ENCODE peak calls at places on chromosomes 16 and 17, in six cellular contexts. One of them, this sample, is unnamed.
A peak's percentile ranks its signal among the peaks of the same experiment; 100 is the strongest.

GRCh38 chr16:82954224-82954929 is 327.6 kb downstream of the CDH13 start:
- DNase-seq in transverse colon: no peak
- DNase-seq in PC-3: no peak
- DNase-seq in heart left ventricle: no peak
- DNase-seq in HCT116: no peak
- DNase-seq in CD4-positive, alpha-beta T cell: no peak
- DNase-seq in this sample: no peak

GRCh38 chr17:6893382-6894205 is 62.1 kb upstream of the TEKT1 start:
- DNase-seq in heart left ventricle: peak; percentile 52
- DNase-seq in CD4-positive, alpha-beta T cell: no peak
- DNase-seq in HCT116: no peak
- DNase-seq in PC-3: no peak
- DNase-seq in transverse colon: no peak
- DNase-seq in this sample: no peak

GRCh38 chr16:50950955-50951354 is 200.1 kb downstream of the SALL1 start:
- DNase-seq in PC-3: no peak
- DNase-seq in HCT116: no peak
- DNase-seq in CD4-positive, alpha-beta T cell: no peak
- DNase-seq in transverse colon: no peak
- DNase-seq in heart left ventricle: no peak
- DNase-seq in this sample: no peak

GRCh38 chr16:84049403-84050060 is 6.9 kb upstream of the SLC38A8 start:
- DNase-seq in PC-3: no peak
- DNase-seq in heart left ventricle: peak; percentile 44
- DNase-seq in HCT116: no peak
- DNase-seq in CD4-positive, alpha-beta T cell: no peak
- DNase-seq in transverse colon: no peak
- DNase-seq in this sample: peak; percentile 32

GRCh38 chr17:67121317-67121887 is 77.0 kb downstream of the CACNG1 start:
- DNase-seq in heart left ventricle: no peak
- DNase-seq in CD4-positive, alpha-beta T cell: no peak
- DNase-seq in PC-3: no peak
- DNase-seq in HCT116: no peak
- DNase-seq in transverse colon: no peak
- DNase-seq in this sample: no peak

GRCh38 chr17:17084941-17085340 is 42.7 kb downstream of the MPRIP start:
- DNase-seq in PC-3: no peak
- DNase-seq in heart left ventricle: no peak
- DNase-seq in transverse colon: peak; percentile 3
- DNase-seq in HCT116: no peak
- DNase-seq in CD4-positive, alpha-beta T cell: no peak
- DNase-seq in this sample: no peak

GRCh38 chr17:73585583-73585982 is 58.7 kb downstream of the SDK2 start:
- DNase-seq in heart left ventricle: no peak
- DNase-seq in HCT116: no peak
- DNase-seq in transverse colon: no peak
- DNase-seq in CD4-positive, alpha-beta T cell: no peak
- DNase-seq in PC-3: no peak
- DNase-seq in this sample: no peak

GRCh38 chr17:19294443-19294842 is 57.3 kb downstream of the EPN2 start:
- DNase-seq in transverse colon: no peak
- DNase-seq in heart left ventricle: no peak
- DNase-seq in HCT116: no peak
- DNase-seq in PC-3: no peak
- DNase-seq in CD4-positive, alpha-beta T cell: no peak
- DNase-seq in this sample: no peak

GRCh38 chr17:3040882-3041281 is 22.5 kb downstream of the OR1D5 start:
- DNase-seq in HCT116: no peak
- DNase-seq in heart left ventricle: no peak
- DNase-seq in CD4-positive, alpha-beta T cell: no peak
- DNase-seq in PC-3: no peak
- DNase-seq in transverse colon: no peak
- DNase-seq in this sample: no peak

GRCh38 chr16:50539822-50540710 is 8.1 kb upstream of the NKD1 start:
- DNase-seq in CD4-positive, alpha-beta T cell: no peak
- DNase-seq in heart left ventricle: no peak
- DNase-seq in PC-3: no peak
- DNase-seq in HCT116: no peak
- DNase-seq in transverse colon: no peak
- DNase-seq in this sample: no peak

GRCh38 chr16:4057439-4057877 is 58.8 kb downstream of the ADCY9 start:
- DNase-seq in HCT116: no peak
- DNase-seq in heart left ventricle: no peak
- DNase-seq in PC-3: no peak
- DNase-seq in CD4-positive, alpha-beta T cell: no peak
- DNase-seq in transverse colon: no peak
- DNase-seq in this sample: no peak

GRCh38 chr16:66927012-66927436 is 1.7 kb upstream of the RRAD start:
- DNase-seq in heart left ventricle: no peak
- DNase-seq in HCT116: no peak
- DNase-seq in transverse colon: no peak
- DNase-seq in CD4-positive, alpha-beta T cell: no peak
- DNase-seq in PC-3: peak; percentile 39
- DNase-seq in this sample: no peak

GRCh38 chr17:64200080-64201042 is 62.7 kb downstream of the TEX2 start:
- DNase-seq in CD4-positive, alpha-beta T cell: no peak
- DNase-seq in heart left ventricle: no peak
- DNase-seq in PC-3: no peak
- DNase-seq in HCT116: no peak
- DNase-seq in transverse colon: no peak
- DNase-seq in this sample: no peak

GRCh38 chr16:58970775-58971174 is 236.7 kb upstream of the GOT2 start:
- DNase-seq in heart left ventricle: no peak
- DNase-seq in transverse colon: no peak
- DNase-seq in PC-3: no peak
- DNase-seq in HCT116: no peak
- DNase-seq in CD4-positive, alpha-beta T cell: no peak
- DNase-seq in this sample: no peak

GRCh38 chr17:38727661-38728220 is 2.4 kb upstream of the CISD3 start:
- DNase-seq in heart left ventricle: no peak
- DNase-seq in HCT116: no peak
- DNase-seq in PC-3: no peak
- DNase-seq in CD4-positive, alpha-beta T cell: no peak
- DNase-seq in transverse colon: no peak
- DNase-seq in this sample: no peak

GRCh38 chr17:8532021-8532420 is 96.3 kb downstream of the NDEL1 start:
- DNase-seq in CD4-positive, alpha-beta T cell: no peak
- DNase-seq in heart left ventricle: no peak
- DNase-seq in PC-3: peak; percentile 67
- DNase-seq in transverse colon: no peak
- DNase-seq in HCT116: no peak
- DNase-seq in this sample: no peak

GRCh38 chr17:80892900-80893603 is 98.6 kb upstream of the CHMP6 start:
- DNase-seq in heart left ventricle: peak; percentile 53
- DNase-seq in HCT116: peak; percentile 53
- DNase-seq in PC-3: peak; percentile 96
- DNase-seq in transverse colon: no peak
- DNase-seq in CD4-positive, alpha-beta T cell: no peak
- DNase-seq in this sample: no peak

GRCh38 chr17:31829649-31830048 is 29.4 kb downstream of the COPRS start:
- DNase-seq in CD4-positive, alpha-beta T cell: no peak
- DNase-seq in transverse colon: no peak
- DNase-seq in heart left ventricle: no peak
- DNase-seq in PC-3: no peak
- DNase-seq in HCT116: no peak
- DNase-seq in this sample: no peak

GRCh38 chr17:42844271-42844670 is at the start of gene AOC2:
- DNase-seq in HCT116: no peak
- DNase-seq in PC-3: no peak
- DNase-seq in heart left ventricle: no peak
- DNase-seq in transverse colon: no peak
- DNase-seq in CD4-positive, alpha-beta T cell: no peak
- DNase-seq in this sample: peak; percentile 17

GRCh38 chr17:59380474-59380873 is 49.0 kb downstream of the YPEL2 start:
- DNase-seq in PC-3: no peak
- DNase-seq in transverse colon: no peak
- DNase-seq in HCT116: no peak
- DNase-seq in CD4-positive, alpha-beta T cell: no peak
- DNase-seq in heart left ventricle: no peak
- DNase-seq in this sample: no peak

GRCh38 chr16:21950782-21951521 is 2.2 kb upstream of the UQCRC2 start:
- DNase-seq in PC-3: peak; percentile 47
- DNase-seq in heart left ventricle: no peak
- DNase-seq in CD4-positive, alpha-beta T cell: no peak
- DNase-seq in HCT116: peak; percentile 36
- DNase-seq in transverse colon: no peak
- DNase-seq in this sample: no peak

GRCh38 chr16:12868169-12868568 is 33.2 kb upstream of the SHISA9 start:
- DNase-seq in CD4-positive, alpha-beta T cell: no peak
- DNase-seq in HCT116: no peak
- DNase-seq in PC-3: no peak
- DNase-seq in transverse colon: no peak
- DNase-seq in heart left ventricle: no peak
- DNase-seq in this sample: no peak

GRCh38 chr16:85359147-85359822 is 247.0 kb upstream of the CIBAR2 start:
- DNase-seq in transverse colon: no peak
- DNase-seq in CD4-positive, alpha-beta T cell: no peak
- DNase-seq in PC-3: no peak
- DNase-seq in HCT116: no peak
- DNase-seq in heart left ventricle: no peak
- DNase-seq in this sample: no peak

GRCh38 chr16:19110537-19111391 is 3.0 kb upstream of the ITPRIPL2 start:
- DNase-seq in HCT116: no peak
- DNase-seq in heart left ventricle: no peak
- DNase-seq in PC-3: no peak
- DNase-seq in CD4-positive, alpha-beta T cell: no peak
- DNase-seq in transverse colon: no peak
- DNase-seq in this sample: no peak

GRCh38 chr16:19115148-19116021 is 1.6 kb downstream of the ITPRIPL2 start:
- DNase-seq in HCT116: no peak
- DNase-seq in heart left ventricle: peak; percentile 69
- DNase-seq in CD4-positive, alpha-beta T cell: no peak
- DNase-seq in transverse colon: no peak
- DNase-seq in PC-3: no peak
- DNase-seq in this sample: no peak

GRCh38 chr16:19113577-19114358 is at the start of gene ITPRIPL2:
- DNase-seq in HCT116: peak; percentile 79
- DNase-seq in CD4-positive, alpha-beta T cell: no peak
- DNase-seq in heart left ventricle: peak; percentile 96
- DNase-seq in PC-3: peak; percentile 87
- DNase-seq in transverse colon: peak; percentile 84
- DNase-seq in this sample: peak; percentile 44

GRCh38 chr16:19116711-19117449 is 3.1 kb downstream of the ITPRIPL2 start:
- DNase-seq in CD4-positive, alpha-beta T cell: no peak
- DNase-seq in PC-3: no peak
- DNase-seq in HCT116: no peak
- DNase-seq in transverse colon: no peak
- DNase-seq in heart left ventricle: no peak
- DNase-seq in this sample: no peak

GRCh38 chr16:19114359-19115147 is 789 bp downstream of the ITPRIPL2 start:
- DNase-seq in HCT116: no peak
- DNase-seq in PC-3: peak; percentile 34
- DNase-seq in heart left ventricle: peak; percentile 78
- DNase-seq in CD4-positive, alpha-beta T cell: no peak
- DNase-seq in transverse colon: peak; percentile 69
- DNase-seq in this sample: peak; percentile 42
- TF ChIP-seq CTCF in HCT116: no peak
- TF ChIP-seq CTCF in PC-3: no peak
- TF ChIP-seq CTCF in heart left ventricle: peak; percentile 19
- TF ChIP-seq CTCF in CD4-positive, alpha-beta T cell: no peak
- TF ChIP-seq CTCF in transverse colon: peak; percentile 8
- TF ChIP-seq CTCF in this sample: no peak

GRCh38 chr16:79740153-79740720 is 139.7 kb upstream of the MAF start:
- DNase-seq in HCT116: no peak
- DNase-seq in PC-3: no peak
- DNase-seq in heart left ventricle: no peak
- DNase-seq in CD4-positive, alpha-beta T cell: no peak
- DNase-seq in transverse colon: no peak
- DNase-seq in this sample: peak; percentile 59
- H3K27ac ChIP-seq in HCT116: no peak overlapping the region
- H3K27ac ChIP-seq in PC-3: no peak overlapping the region
- H3K27ac ChIP-seq in heart left ventricle: no peak overlapping the region
- H3K27ac ChIP-seq in CD4-positive, alpha-beta T cell: no peak overlapping the region
- H3K27ac ChIP-seq in transverse colon: no peak overlapping the region
- H3K27ac ChIP-seq in this sample: no peak overlapping the region

DNA sequence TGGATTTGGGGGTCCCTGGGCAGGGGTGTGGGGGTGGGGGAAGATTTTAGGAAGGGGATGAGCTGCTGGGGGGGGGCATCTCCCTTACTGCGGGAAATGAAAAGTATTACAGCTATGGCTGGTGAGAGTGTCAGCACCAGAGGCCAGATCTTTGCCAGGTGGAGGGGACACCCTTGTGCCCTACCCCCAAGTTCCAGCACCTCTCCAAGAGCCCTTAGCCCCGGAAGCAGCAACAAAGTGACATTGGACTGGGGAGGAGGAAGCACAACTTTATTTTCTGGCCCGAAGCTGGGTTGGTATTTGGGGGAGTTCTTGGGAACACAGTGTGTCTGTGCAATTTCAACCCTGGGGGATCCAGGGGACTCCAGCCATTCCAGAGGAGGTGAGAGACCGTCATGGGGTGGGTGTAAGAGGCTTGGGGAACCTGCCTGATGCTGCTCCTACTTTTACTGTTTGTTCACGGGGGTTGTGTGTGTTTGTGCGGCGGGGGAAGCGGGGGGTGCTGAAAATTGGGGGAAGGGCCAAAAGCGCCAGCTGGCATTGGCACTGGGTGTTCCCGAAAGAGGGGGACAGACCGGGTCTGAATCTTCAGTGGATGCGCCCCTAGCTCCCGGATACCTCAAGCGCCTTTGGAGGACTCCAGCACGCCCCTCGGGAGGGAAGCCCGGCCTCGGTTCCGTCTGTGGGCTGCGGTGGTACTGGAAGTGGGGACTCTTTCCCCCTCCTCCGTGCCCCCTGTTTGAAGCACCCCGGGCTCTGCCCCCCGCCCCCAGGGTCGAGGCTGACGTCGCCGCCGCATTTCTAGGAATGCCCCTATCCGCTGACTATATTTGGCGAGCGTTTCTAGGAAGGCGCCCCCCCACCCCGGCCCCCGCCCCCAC is 230.3 kb downstream of the MRTFB start:
- DNase-seq in heart left ventricle: peak; percentile 32
- DNase-seq in CD4-positive, alpha-beta T cell: no peak
- DNase-seq in HCT116: no peak
- DNase-seq in transverse colon: peak; percentile 38
- DNase-seq in PC-3: peak; percentile 18
- DNase-seq in this sample: no peak
- TF ChIP-seq CTCF in heart left ventricle: no peak
- TF ChIP-seq CTCF in CD4-positive, alpha-beta T cell: no peak
- TF ChIP-seq CTCF in HCT116: no peak
- TF ChIP-seq CTCF in transverse colon: no peak
- TF ChIP-seq CTCF in PC-3: no peak
- TF ChIP-seq CTCF in this sample: no peak

DNA sequence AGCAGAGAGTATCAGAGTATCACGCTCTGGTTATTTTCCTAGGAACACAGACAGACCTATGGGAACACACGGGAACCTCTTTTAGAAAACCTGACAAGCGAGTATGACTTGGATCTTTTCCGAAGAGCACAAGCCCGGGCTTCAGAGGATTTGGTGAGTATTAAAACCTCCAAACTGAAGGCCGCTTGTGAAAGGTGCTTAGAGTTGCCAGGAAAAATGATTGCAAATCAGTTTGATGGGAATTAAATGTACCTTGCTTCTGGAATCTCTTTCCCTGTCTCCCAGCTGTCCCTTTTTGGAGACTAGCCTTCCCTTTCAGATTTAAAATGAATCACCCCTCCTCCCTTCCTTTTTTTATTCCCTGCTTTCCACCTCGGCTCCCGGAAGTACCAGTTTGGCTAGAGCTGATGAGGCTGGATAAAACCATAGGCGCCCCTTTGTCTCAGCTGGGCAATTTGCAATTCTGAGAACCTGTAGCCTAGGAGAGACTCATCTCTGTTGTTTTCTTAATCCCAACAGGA is 27.3 kb downstream of the KAT7 start:
- DNase-seq in HCT116: no peak
- DNase-seq in PC-3: no peak
- DNase-seq in CD4-positive, alpha-beta T cell: no peak
- DNase-seq in transverse colon: no peak
- DNase-seq in heart left ventricle: no peak
- DNase-seq in this sample: no peak
- H3K27ac ChIP-seq in HCT116: no peak overlapping the region
- H3K27ac ChIP-seq in PC-3: no peak overlapping the region
- H3K27ac ChIP-seq in CD4-positive, alpha-beta T cell: no peak overlapping the region
- H3K27ac ChIP-seq in transverse colon: no peak overlapping the region
- H3K27ac ChIP-seq in heart left ventricle: peak overlapping the region; percentile 43
- H3K27ac ChIP-seq in this sample: no peak overlapping the region

This sample was measured in Peyer's patch.